ENCODE peak calls at places on chromosome 22, in nine cellular contexts. R, D, T, K, V, B, Q, M and J are unnamed samples.

GRCh38 chr22:43399980-43400358 is 11.8 kb upstream of the MPPED1 start:
- DNase-seq in Q (no peak), D (no peak), V (no peak), T (no peak), K (no peak), M (no peak), R (no peak), B (no peak), J (no peak)

GRCh38 chr22:42385691-42386090 is 46.5 kb downstream of the NFAM1 start:
- DNase-seq in T (no peak), Q (no peak), M (no peak), R (no peak), K (no peak), D (no peak), V (no peak), B (no peak), J (no peak)

GRCh38 chr22:28505416-28506156 is 174.1 kb downstream of the TTC28 start:
- DNase-seq in V (no peak), K (no peak), B (no peak), T (no peak), R (no peak), D (no peak), M (no peak), Q (no peak), J (no peak)

GRCh38 chr22:47920380-47920959 is 1158.0 kb downstream of the TBC1D22A start:
- DNase-seq in V (no peak), M (no peak), Q (no peak), T (no peak), B (no peak), D (no peak), K (no peak), R (no peak), J (no peak)

GRCh38 chr22:20206709-20207215 is 55.9 kb upstream of the CCDC188 start:
- DNase-seq in V (no peak), K (no peak), R (no peak), T (peak; percentile 23), D (no peak), Q (no peak), B (peak; percentile 80), M (no peak), J (no peak)

GRCh38 chr22:48049116-48049515 is 1286.7 kb downstream of the TBC1D22A start:
- DNase-seq in D (no peak), R (no peak), Q (no peak), V (no peak), K (no peak), B (no peak), M (no peak), T (no peak), J (no peak)

GRCh38 chr22:50076646-50077624 is 8.3 kb downstream of the MLC1 start:
- DNase-seq in B (no peak), D (no peak), V (no peak), M (no peak), R (no peak), K (no peak), Q (no peak), T (no peak), J (no peak)

GRCh38 chr22:30127749-30128166 is 47.5 kb downstream of the HORMAD2 start:
- DNase-seq in Q (no peak), R (peak; percentile 40), T (no peak), D (no peak), B (peak; percentile 38), K (no peak), M (no peak), V (no peak), J (no peak)

GRCh38 chr22:37765953-37766566 is 41.7 kb upstream of the GCAT start:
- DNase-seq in B (no peak), T (no peak), D (no peak), K (no peak), R (no peak), V (no peak), M (no peak), Q (no peak), J (no peak)

GRCh38 chr22:28237092-28237491 is 318.0 kb upstream of the PITPNB start:
- DNase-seq in V (no peak), Q (no peak), M (no peak), D (no peak), K (no peak), R (no peak), T (no peak), B (no peak), J (no peak)

GRCh38 chr22:22993184-22993583 is 77.1 kb upstream of the GNAZ start:
- DNase-seq in V (no peak), R (no peak), M (no peak), B (no peak), D (no peak), Q (no peak), T (no peak), K (no peak), J (no peak)

GRCh38 chr22:17910561-17911311 is 113.6 kb downstream of the MICAL3 start:
- DNase-seq in K (no peak), T (no peak), R (peak; percentile 44), Q (no peak), M (no peak), D (peak; percentile 76), B (peak; percentile 40), V (peak; percentile 34), J (peak; percentile 86)

GRCh38 chr22:39290724-39291161 is 28.7 kb downstream of the RPL3 start:
- DNase-seq in D (peak; percentile 80), T (no peak), V (peak; percentile 66), M (no peak), K (no peak), Q (no peak), R (no peak), B (no peak), J (peak; percentile 83)

GRCh38 chr22:24398409-24398808 is 29.0 kb upstream of the ADORA2A start:
- DNase-seq in V (no peak), K (no peak), D (no peak), R (no peak), Q (no peak), T (no peak), B (no peak), M (no peak), J (no peak)

GRCh38 chr22:20027966-20028854 is 7.3 kb downstream of the TANGO2 start:
- DNase-seq in Q (no peak), M (no peak), T (no peak), K (no peak), D (no peak), R (no peak), B (peak; percentile 51), V (no peak), J (no peak)

GRCh38 chr22:22520667-22521602 is 865 bp upstream of the ZNF280A start:
- DNase-seq in K (no peak), T (no peak), D (no peak), V (no peak), M (no peak), B (no peak), Q (no peak), R (no peak), J (no peak)

GRCh38 chr22:29206372-29207230 is 905 bp downstream of the EMID1 start:
- DNase-seq in R (no peak), D (no peak), V (no peak), Q (no peak), M (no peak), K (no peak), T (no peak), B (no peak), J (no peak)

GRCh38 chr22:44381761-44382454 is 69.2 kb upstream of the SHISAL1 start:
- DNase-seq in R (no peak), V (no peak), T (no peak), K (no peak), D (no peak), B (no peak), Q (no peak), M (peak; percentile 24), J (no peak)

GRCh38 chr22:40203568-40203967 is 25.8 kb downstream of the TNRC6B start:
- DNase-seq in R (no peak), K (no peak), B (no peak), T (peak; percentile 63), M (peak; percentile 45), D (no peak), Q (peak; percentile 47), V (no peak), J (no peak)

GRCh38 chr22:26748845-26749244 is 91.5 kb downstream of the MIAT start:
- DNase-seq in B (no peak), Q (no peak), M (no peak), R (no peak), T (no peak), K (no peak), V (no peak), D (peak; percentile 25), J (no peak)

GRCh38 chr22:24434472-24435322 is 7.3 kb downstream of the ADORA2A start:
- DNase-seq in K (peak; percentile 51), R (no peak), D (no peak), Q (no peak), V (no peak), M (no peak), T (peak; percentile 94), B (no peak), J (no peak)